ENCODE peak calls at places on chromosomes 6 and 20, in five cellular contexts. I, K, X, V and M are unnamed samples.

GRCh38 chr6:167549187-167549586 is 224.3 kb downstream of the TTLL2 start:
- DNase-seq in X (no peak), I (no peak), K (no peak), V (no peak), M (no peak)

GRCh38 chr20:35698298-35699126 is 640 bp downstream of the NFS1 start:
- DNase-seq in I (no peak), X (no peak), V (no peak), K (no peak), M (no peak)

GRCh38 chr20:59145926-59146800 is 17.5 kb upstream of the ZNF831 start:
- DNase-seq in I (no peak), V (no peak), X (peak; percentile 84), K (no peak), M (no peak)

GRCh38 chr6:44732243-44732642 is 344.7 kb downstream of the CDC5L start:
- DNase-seq in K (no peak), I (no peak), X (no peak), V (peak; percentile 19), M (no peak)

GRCh38 chr6:52233975-52234823 is 10.1 kb downstream of the IL17F start:
- DNase-seq in V (peak; percentile 59), I (peak; percentile 69), K (peak; percentile 3), X (peak; percentile 62), M (peak; percentile 53)

GRCh38 chr20:24662286-24662685 is 192.9 kb downstream of the SYNDIG1 start:
- DNase-seq in V (no peak), X (no peak), I (no peak), K (peak; percentile 48), M (no peak)

GRCh38 chr20:15899972-15900371 is 673.3 kb downstream of the KIF16B start:
- DNase-seq in I (no peak), V (no peak), K (no peak), X (no peak), M (no peak)

GRCh38 chr6:118697554-118697953 is 46.2 kb upstream of the CEP85L start:
- DNase-seq in X (peak; percentile 41), I (no peak), V (no peak), K (no peak), M (no peak)

GRCh38 chr6:130420911-130421310 is 55.1 kb downstream of the TMEM200A start:
- DNase-seq in K (no peak), V (no peak), I (no peak), X (no peak), M (no peak)

GRCh38 chr6:32968770-32969684 is 633 bp downstream of the BRD2 start:
- DNase-seq in V (peak; percentile 86), K (peak; percentile 85), X (peak; percentile 84), I (peak; percentile 72), M (no peak)

GRCh38 chr20:58361549-58361948 is 27.5 kb upstream of the VAPB start:
- DNase-seq in X (no peak), V (no peak), K (no peak), I (peak; percentile 47), M (no peak)

GRCh38 chr20:31838646-31839292 is 6.6 kb downstream of the FOXS1 start:
- DNase-seq in X (no peak), I (peak; percentile 43), V (no peak), K (no peak), M (no peak)

GRCh38 chr6:116783852-116784251 is 18.3 kb upstream of the FAM162B start:
- DNase-seq in I (no peak), K (no peak), X (no peak), V (no peak), M (no peak)

GRCh38 chr6:129345890-129346289 is 364.1 kb downstream of the ARHGAP18 start:
- DNase-seq in I (peak; percentile 89), K (no peak), V (no peak), X (no peak), M (no peak)

GRCh38 chr6:1208876-1209275 is 103.0 kb upstream of the FOXQ1 start:
- DNase-seq in I (no peak), V (no peak), K (no peak), X (no peak), M (no peak)

GRCh38 chr6:5271926-5272325 is 10.6 kb downstream of the FARS2 start:
- DNase-seq in X (no peak), I (no peak), K (no peak), V (no peak), M (no peak)

GRCh38 chr6:2877960-2878359 is 25.1 kb downstream of the SERPINB9 start:
- DNase-seq in X (peak; percentile 35), V (no peak), I (no peak), K (no peak), M (no peak)

GRCh38 chr6:132131777-132132176 is 180.6 kb upstream of the CCN2 start:
- DNase-seq in V (no peak), I (peak; percentile 99), K (no peak), X (no peak), M (no peak)

GRCh38 chr6:129567374-129567773 is 142.6 kb downstream of the ARHGAP18 start:
- DNase-seq in V (no peak), K (peak; percentile 0), I (peak; percentile 28), X (peak; percentile 79), M (no peak)

GRCh38 chr6:130359736-130360135 is 6.1 kb upstream of the TMEM200A start:
- DNase-seq in K (no peak), V (no peak), X (no peak), I (no peak), M (no peak)

GRCh38 chr6:33191383-33192104 is 723 bp downstream of the COL11A2 start:
- DNase-seq in I (no peak), K (no peak), X (no peak), V (no peak), M (no peak)

GRCh38 chr20:46159101-46159897 is 41.2 kb downstream of the CD40 start:
- DNase-seq in V (no peak), I (no peak), X (no peak), K (no peak), M (no peak)